ENCODE peak calls at places on chromosomes 16 and 17, in ten cellular contexts. One of them, this sample, is unnamed.

GRCh38 chr17:79659376-79659775 is 48.5 kb upstream of the RBFOX3 start:
- DNase-seq in fibroblast of lung: no peak
- DNase-seq in foreskin keratinocyte: no peak
- DNase-seq in mucosa of descending colon: no peak
- DNase-seq in IMR-90: no peak
- DNase-seq in neural crest cell: no peak
- DNase-seq in Calu3: no peak
- DNase-seq in H1: no peak
- DNase-seq in SK-N-SH: no peak
- DNase-seq in astrocyte of the spinal cord: no peak
- DNase-seq in this sample: no peak

GRCh38 chr16:58128181-58128631 is 975 bp downstream of the CFAP20 start:
- DNase-seq in neural crest cell: no peak
- DNase-seq in H1: no peak
- DNase-seq in IMR-90: no peak
- DNase-seq in foreskin keratinocyte: no peak
- DNase-seq in mucosa of descending colon: no peak
- DNase-seq in SK-N-SH: no peak
- DNase-seq in Calu3: no peak
- DNase-seq in astrocyte of the spinal cord: no peak
- DNase-seq in fibroblast of lung: no peak
- DNase-seq in this sample: no peak

GRCh38 chr16:55976815-55977214 is 101.6 kb upstream of the CES5A start:
- DNase-seq in fibroblast of lung: no peak
- DNase-seq in H1: no peak
- DNase-seq in Calu3: no peak
- DNase-seq in neural crest cell: no peak
- DNase-seq in astrocyte of the spinal cord: no peak
- DNase-seq in foreskin keratinocyte: no peak
- DNase-seq in mucosa of descending colon: no peak
- DNase-seq in SK-N-SH: no peak
- DNase-seq in IMR-90: no peak
- DNase-seq in this sample: no peak

GRCh38 chr17:78979780-78980623 is at the start of gene LGALS3BP:
- DNase-seq in mucosa of descending colon: peak
- DNase-seq in astrocyte of the spinal cord: peak
- DNase-seq in neural crest cell: no peak
- DNase-seq in foreskin keratinocyte: no peak
- DNase-seq in fibroblast of lung: peak
- DNase-seq in Calu3: peak
- DNase-seq in SK-N-SH: peak
- DNase-seq in H1: peak
- DNase-seq in IMR-90: peak
- DNase-seq in this sample: peak

GRCh38 chr16:22300427-22301071 is 3.3 kb downstream of the POLR3E start:
- DNase-seq in fibroblast of lung: peak
- DNase-seq in H1: peak
- DNase-seq in SK-N-SH: peak
- DNase-seq in IMR-90: peak
- DNase-seq in Calu3: peak
- DNase-seq in foreskin keratinocyte: no peak
- DNase-seq in neural crest cell: peak
- DNase-seq in astrocyte of the spinal cord: peak
- DNase-seq in mucosa of descending colon: peak
- DNase-seq in this sample: peak

GRCh38 chr17:61904094-61904710 is 23.6 kb downstream of the INTS2 start:
- DNase-seq in Calu3: no peak
- DNase-seq in mucosa of descending colon: peak
- DNase-seq in IMR-90: no peak
- DNase-seq in neural crest cell: no peak
- DNase-seq in foreskin keratinocyte: no peak
- DNase-seq in astrocyte of the spinal cord: no peak
- DNase-seq in SK-N-SH: no peak
- DNase-seq in H1: no peak
- DNase-seq in fibroblast of lung: no peak
- DNase-seq in this sample: no peak

GRCh38 chr17:57284583-57284982 is 28.3 kb downstream of the MSI2 start:
- DNase-seq in fibroblast of lung: no peak
- DNase-seq in Calu3: no peak
- DNase-seq in neural crest cell: no peak
- DNase-seq in astrocyte of the spinal cord: no peak
- DNase-seq in SK-N-SH: no peak
- DNase-seq in H1: no peak
- DNase-seq in mucosa of descending colon: no peak
- DNase-seq in foreskin keratinocyte: no peak
- DNase-seq in IMR-90: no peak
- DNase-seq in this sample: no peak

GRCh38 chr16:19757026-19757425 is 39.0 kb downstream of the IQCK start:
- DNase-seq in IMR-90: peak
- DNase-seq in mucosa of descending colon: no peak
- DNase-seq in H1: no peak
- DNase-seq in Calu3: no peak
- DNase-seq in neural crest cell: no peak
- DNase-seq in SK-N-SH: no peak
- DNase-seq in foreskin keratinocyte: no peak
- DNase-seq in astrocyte of the spinal cord: peak
- DNase-seq in fibroblast of lung: peak
- DNase-seq in this sample: no peak

GRCh38 chr17:29526322-29526721 is 40.5 kb downstream of the ABHD15 start:
- DNase-seq in fibroblast of lung: no peak
- DNase-seq in Calu3: no peak
- DNase-seq in SK-N-SH: no peak
- DNase-seq in IMR-90: no peak
- DNase-seq in foreskin keratinocyte: no peak
- DNase-seq in H1: no peak
- DNase-seq in mucosa of descending colon: no peak
- DNase-seq in astrocyte of the spinal cord: no peak
- DNase-seq in neural crest cell: no peak
- DNase-seq in this sample: peak

GRCh38 chr16:17433577-17433960 is 37.2 kb downstream of the XYLT1 start:
- DNase-seq in astrocyte of the spinal cord: no peak
- DNase-seq in foreskin keratinocyte: no peak
- DNase-seq in H1: no peak
- DNase-seq in mucosa of descending colon: no peak
- DNase-seq in IMR-90: no peak
- DNase-seq in SK-N-SH: no peak
- DNase-seq in fibroblast of lung: no peak
- DNase-seq in neural crest cell: no peak
- DNase-seq in Calu3: no peak
- DNase-seq in this sample: no peak

GRCh38 chr17:15955793-15956541 is 11.0 kb downstream of the ADORA2B start:
- DNase-seq in astrocyte of the spinal cord: no peak
- DNase-seq in H1: no peak
- DNase-seq in neural crest cell: no peak
- DNase-seq in IMR-90: no peak
- DNase-seq in Calu3: no peak
- DNase-seq in mucosa of descending colon: no peak
- DNase-seq in SK-N-SH: no peak
- DNase-seq in foreskin keratinocyte: no peak
- DNase-seq in fibroblast of lung: no peak
- DNase-seq in this sample: no peak

GRCh38 chr17:66492080-66492479 is 189.7 kb downstream of the PRKCA start:
- DNase-seq in SK-N-SH: peak
- DNase-seq in Calu3: no peak
- DNase-seq in neural crest cell: no peak
- DNase-seq in IMR-90: no peak
- DNase-seq in foreskin keratinocyte: no peak
- DNase-seq in H1: no peak
- DNase-seq in fibroblast of lung: no peak
- DNase-seq in mucosa of descending colon: no peak
- DNase-seq in astrocyte of the spinal cord: no peak
- DNase-seq in this sample: no peak

GRCh38 chr16:88558457-88559442 is 11.5 kb upstream of the ZC3H18 start:
- DNase-seq in neural crest cell: no peak
- DNase-seq in H1: no peak
- DNase-seq in Calu3: peak
- DNase-seq in foreskin keratinocyte: no peak
- DNase-seq in mucosa of descending colon: peak
- DNase-seq in SK-N-SH: peak
- DNase-seq in fibroblast of lung: peak
- DNase-seq in IMR-90: peak
- DNase-seq in astrocyte of the spinal cord: peak
- DNase-seq in this sample: peak

DNA sequence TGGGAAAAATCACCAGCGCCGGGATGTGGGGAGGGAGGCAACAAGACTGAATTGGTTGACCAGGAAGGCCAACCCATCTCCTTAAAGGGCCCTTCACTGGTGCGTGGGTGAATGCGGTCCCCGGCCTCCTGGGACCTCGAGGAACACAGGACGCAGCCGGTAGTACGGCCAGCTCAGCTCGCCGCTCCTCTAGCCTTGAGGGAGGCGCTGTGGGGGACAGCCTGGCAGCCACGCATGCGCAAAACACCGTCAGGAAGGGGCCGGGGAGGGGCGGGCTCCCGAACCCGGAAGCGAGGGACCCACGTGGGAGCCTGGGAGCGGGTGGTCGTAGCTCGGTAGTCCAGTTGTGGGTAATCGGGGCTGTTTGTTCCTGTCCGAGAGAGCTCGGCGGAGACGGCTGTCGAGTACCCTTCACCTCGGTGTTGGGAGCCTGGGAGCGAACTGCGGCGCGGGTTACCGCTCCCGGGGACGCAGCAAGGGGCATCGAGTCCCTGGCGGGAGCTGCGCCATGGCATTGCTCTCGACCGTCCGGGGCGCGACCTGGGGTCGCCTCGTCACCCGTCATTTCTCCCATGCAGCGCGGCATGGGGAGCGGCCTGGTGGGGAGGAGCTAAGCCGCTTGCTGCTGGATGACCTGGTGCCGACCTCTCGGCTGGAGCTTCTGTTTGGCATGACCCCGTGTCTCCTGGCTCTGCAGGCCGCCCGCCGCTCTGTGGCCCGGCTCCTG is at the start of gene MRM1:
- DNase-seq in H1: peak
- DNase-seq in fibroblast of lung: peak
- DNase-seq in Calu3: peak
- DNase-seq in SK-N-SH: peak
- DNase-seq in astrocyte of the spinal cord: peak
- DNase-seq in foreskin keratinocyte: peak
- DNase-seq in IMR-90: peak
- DNase-seq in neural crest cell: peak
- DNase-seq in mucosa of descending colon: peak
- DNase-seq in this sample: peak
- TF ChIP-seq CTCF in H1: no peak
- TF ChIP-seq CTCF in fibroblast of lung: peak
- TF ChIP-seq CTCF in Calu3: peak
- TF ChIP-seq CTCF in SK-N-SH: peak
- TF ChIP-seq CTCF in astrocyte of the spinal cord: peak
- TF ChIP-seq CTCF in foreskin keratinocyte: peak
- TF ChIP-seq CTCF in IMR-90: peak
- TF ChIP-seq CTCF in neural crest cell: peak
- TF ChIP-seq CTCF in mucosa of descending colon: no peak
- TF ChIP-seq CTCF in this sample: no peak

GRCh38 chr16:11276143-11276879 is at the start of gene PRM2:
- DNase-seq in mucosa of descending colon: no peak
- DNase-seq in IMR-90: no peak
- DNase-seq in SK-N-SH: no peak
- DNase-seq in Calu3: no peak
- DNase-seq in fibroblast of lung: no peak
- DNase-seq in astrocyte of the spinal cord: no peak
- DNase-seq in H1: no peak
- DNase-seq in foreskin keratinocyte: no peak
- DNase-seq in neural crest cell: no peak
- DNase-seq in this sample: no peak

GRCh38 chr16:11272921-11273720 is at the start of gene PRM3:
- DNase-seq in foreskin keratinocyte: no peak
- DNase-seq in SK-N-SH: no peak
- DNase-seq in neural crest cell: no peak
- DNase-seq in H1: no peak
- DNase-seq in Calu3: no peak
- DNase-seq in IMR-90: no peak
- DNase-seq in mucosa of descending colon: no peak
- DNase-seq in astrocyte of the spinal cord: no peak
- DNase-seq in fibroblast of lung: no peak
- DNase-seq in this sample: no peak

GRCh38 chr16:11276880-11277593 is 757 bp upstream of the PRM2 start:
- DNase-seq in mucosa of descending colon: no peak
- DNase-seq in foreskin keratinocyte: no peak
- DNase-seq in H1: no peak
- DNase-seq in astrocyte of the spinal cord: no peak
- DNase-seq in SK-N-SH: no peak
- DNase-seq in IMR-90: no peak
- DNase-seq in fibroblast of lung: peak
- DNase-seq in neural crest cell: no peak
- DNase-seq in Calu3: no peak
- DNase-seq in this sample: no peak

GRCh38 chr16:11273721-11274324 is 394 bp upstream of the PRM3 start:
- DNase-seq in neural crest cell: peak
- DNase-seq in fibroblast of lung: peak
- DNase-seq in IMR-90: no peak
- DNase-seq in foreskin keratinocyte: no peak
- DNase-seq in Calu3: no peak
- DNase-seq in SK-N-SH: no peak
- DNase-seq in H1: no peak
- DNase-seq in astrocyte of the spinal cord: no peak
- DNase-seq in mucosa of descending colon: no peak
- DNase-seq in this sample: no peak

DNA sequence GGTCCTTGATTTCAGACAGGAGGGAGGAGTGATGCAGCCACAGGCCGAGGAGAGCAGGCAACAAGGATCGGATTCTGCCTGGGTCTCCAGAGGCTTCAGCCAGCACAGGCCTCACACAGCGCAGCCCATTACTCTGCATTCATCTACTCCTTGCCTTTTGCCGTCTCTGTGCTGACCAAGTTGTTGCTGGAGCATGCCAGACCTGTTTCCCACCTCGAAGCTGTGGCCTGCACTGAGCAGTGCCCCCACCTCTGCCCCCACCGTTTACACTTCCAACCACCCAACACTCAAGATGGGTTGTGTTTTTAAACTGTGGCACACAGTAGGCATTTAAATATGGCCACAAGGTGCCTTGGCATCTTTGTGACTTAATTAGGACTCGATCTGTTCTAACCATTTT is 1.3 kb downstream of the PRM2 start:
- DNase-seq in neural crest cell: no peak
- DNase-seq in astrocyte of the spinal cord: no peak
- DNase-seq in SK-N-SH: no peak
- DNase-seq in Calu3: no peak
- DNase-seq in fibroblast of lung: no peak
- DNase-seq in mucosa of descending colon: no peak
- DNase-seq in IMR-90: no peak
- DNase-seq in H1: no peak
- DNase-seq in foreskin keratinocyte: no peak
- DNase-seq in this sample: no peak
- TF ChIP-seq CTCF in neural crest cell: no peak
- TF ChIP-seq CTCF in astrocyte of the spinal cord: no peak
- TF ChIP-seq CTCF in SK-N-SH: no peak
- TF ChIP-seq CTCF in Calu3: no peak
- TF ChIP-seq CTCF in fibroblast of lung: no peak
- TF ChIP-seq CTCF in mucosa of descending colon: no peak
- TF ChIP-seq CTCF in IMR-90: no peak
- TF ChIP-seq CTCF in H1: no peak
- TF ChIP-seq CTCF in foreskin keratinocyte: no peak
- TF ChIP-seq CTCF in this sample: no peak

GRCh38 chr16:3611145-3611977 is at the start of gene SLX4:
- DNase-seq in foreskin keratinocyte: peak
- DNase-seq in Calu3: peak
- DNase-seq in fibroblast of lung: peak
- DNase-seq in astrocyte of the spinal cord: peak
- DNase-seq in mucosa of descending colon: peak
- DNase-seq in H1: peak
- DNase-seq in IMR-90: peak
- DNase-seq in neural crest cell: peak
- DNase-seq in SK-N-SH: peak
- DNase-seq in this sample: peak
- TF ChIP-seq CTCF in foreskin keratinocyte: peak
- TF ChIP-seq CTCF in Calu3: no peak
- TF ChIP-seq CTCF in fibroblast of lung: no peak
- TF ChIP-seq CTCF in astrocyte of the spinal cord: no peak
- TF ChIP-seq CTCF in mucosa of descending colon: no peak
- TF ChIP-seq CTCF in H1: no peak
- TF ChIP-seq CTCF in IMR-90: no peak
- TF ChIP-seq CTCF in neural crest cell: no peak
- TF ChIP-seq CTCF in SK-N-SH: no peak
- TF ChIP-seq CTCF in this sample: no peak

GRCh38 chr17:14316131-14316854 is 15.4 kb downstream of the HS3ST3B1 start:
- DNase-seq in IMR-90: peak
- DNase-seq in Calu3: no peak
- DNase-seq in neural crest cell: no peak
- DNase-seq in SK-N-SH: no peak
- DNase-seq in H1: no peak
- DNase-seq in astrocyte of the spinal cord: peak
- DNase-seq in mucosa of descending colon: no peak
- DNase-seq in foreskin keratinocyte: no peak
- DNase-seq in fibroblast of lung: peak
- DNase-seq in this sample: no peak
- TF ChIP-seq CTCF in IMR-90: no peak
- TF ChIP-seq CTCF in Calu3: no peak
- TF ChIP-seq CTCF in neural crest cell: no peak
- TF ChIP-seq CTCF in SK-N-SH: no peak
- TF ChIP-seq CTCF in H1: no peak
- TF ChIP-seq CTCF in astrocyte of the spinal cord: no peak
- TF ChIP-seq CTCF in mucosa of descending colon: no peak
- TF ChIP-seq CTCF in foreskin keratinocyte: no peak
- TF ChIP-seq CTCF in fibroblast of lung: no peak
- TF ChIP-seq CTCF in this sample: no peak

This sample was measured in HFFc6.